ENCODE peak calls at places on chromosomes 1 and 21, in six cellular contexts. U is DMS153; P is NCI-H226; G is stimulated activated effector memory CD8-positive, alpha-beta T cell treated with anti-CD3 and anti-CD28 coated beads, Interleukin-12 subunit alpha, Interleukin-12 subunit beta, amount 100 ng/mL, for 72 hours; K is NCI-H1092; J is mesendoderm. B is an unnamed sample.

GRCh38 chr21:27820342-27820741 is 853.5 kb upstream of the ADAMTS5 start:
- DNase-seq in U (no peak), P (no peak), G (no peak), K (no peak), J (no peak), B (no peak)

GRCh38 chr1:173297798-173298391 is 90.8 kb upstream of the TNFSF4 start:
- DNase-seq in U (no peak), P (no peak), G (peak), K (no peak), J (no peak), B (no peak)

GRCh38 chr1:85681087-85681486 is 27.1 kb downstream of the ZNHIT6 start:
- DNase-seq in U (no peak), P (no peak), G (no peak), K (no peak), J (no peak), B (no peak)

GRCh38 chr1:12434174-12434573 is 183.8 kb downstream of the DHRS3 start:
- DNase-seq in U (no peak), P (peak), G (peak), K (no peak), J (peak), B (no peak)

GRCh38 chr1:119003413-119004128 is 15.4 kb upstream of the TBX15 start:
- DNase-seq in U (no peak), P (no peak), G (no peak), K (no peak), J (peak), B (no peak)

GRCh38 chr1:115237507-115237906 is 100.5 kb downstream of the NGF start:
- DNase-seq in U (no peak), P (no peak), G (no peak), K (no peak), J (no peak), B (no peak)

GRCh38 chr1:12161662-12162458 is 4.9 kb upstream of the TNFRSF1B start:
- DNase-seq in U (peak), P (peak), G (peak), K (no peak), J (peak), B (no peak)

GRCh38 chr1:223147858-223148257 is 4.8 kb upstream of the TLR5 start:
- DNase-seq in U (no peak), P (no peak), G (no peak), K (no peak), J (no peak), B (no peak)

GRCh38 chr1:207321790-207322530 is 482 bp downstream of the CD55 start:
- DNase-seq in U (no peak), P (no peak), G (no peak), K (no peak), J (peak), B (no peak)

GRCh38 chr1:145845144-145845513 is 301 bp upstream of the NUDT17 start:
- DNase-seq in U (no peak), P (no peak), G (no peak), K (no peak), J (no peak), B (no peak)

GRCh38 chr1:152013664-152014237 is 20.1 kb upstream of the S100A10 start:
- DNase-seq in U (no peak), P (peak), G (no peak), K (no peak), J (peak), B (no peak)

GRCh38 chr1:89553195-89553584 is 28.6 kb downstream of the LRRC8B start:
- DNase-seq in U (peak), P (no peak), G (no peak), K (peak), J (no peak), B (no peak)

GRCh38 chr1:174023438-174023837 is 1.3 kb upstream of the RC3H1 start:
- DNase-seq in U (peak), P (peak), G (no peak), K (no peak), J (peak), B (no peak)

GRCh38 chr1:21232044-21232443 is 55.3 kb upstream of the EIF4G3 start:
- DNase-seq in U (peak), P (no peak), G (no peak), K (peak), J (peak), B (no peak)

GRCh38 chr1:22808186-22808845 is 97.7 kb downstream of the EPHB2 start:
- DNase-seq in U (no peak), P (peak), G (no peak), K (no peak), J (no peak), B (no peak)

GRCh38 chr1:204685236-204686006 is at the start of gene LRRN2:
- DNase-seq in U (no peak), P (peak), G (no peak), K (peak), J (peak), B (no peak)

GRCh38 chr21:16589046-16589445 is 859.3 kb downstream of the USP25 start:
- DNase-seq in U (no peak), P (no peak), G (no peak), K (no peak), J (no peak), B (no peak)

GRCh38 chr1:77273891-77274290 is 7.9 kb upstream of the AK5 start:
- DNase-seq in U (no peak), P (no peak), G (no peak), K (no peak), J (no peak), B (no peak)

GRCh38 chr1:25486602-25487001 is 55.9 kb downstream of the MACO1 start:
- DNase-seq in U (no peak), P (no peak), G (peak), K (no peak), J (peak), B (no peak)

GRCh38 chr21:41251961-41252642 is 64.5 kb upstream of the FAM3B start:
- DNase-seq in U (no peak), P (peak), G (no peak), K (no peak), J (no peak), B (no peak)

GRCh38 chr1:15062479-15063099 is 91.0 kb upstream of the TMEM51 start:
- DNase-seq in U (no peak), P (no peak), G (no peak), K (no peak), J (peak), B (no peak)

GRCh38 chr1:77398115-77398514 is 116.3 kb downstream of the AK5 start:
- DNase-seq in U (no peak), P (no peak), G (no peak), K (no peak), J (no peak), B (no peak)

GRCh38 chr1:31164291-31164690 is 75.4 kb downstream of the NKAIN1 start:
- DNase-seq in U (no peak), P (no peak), G (no peak), K (no peak), J (no peak), B (no peak)

GRCh38 chr1:234162661-234163060 is 210.6 kb upstream of the COA6 start:
- DNase-seq in U (no peak), P (no peak), G (no peak), K (no peak), J (peak), B (no peak)

GRCh38 chr1:55707196-55707595 is 492.0 kb upstream of the USP24 start:
- DNase-seq in U (no peak), P (no peak), G (no peak), K (no peak), J (no peak), B (no peak)

GRCh38 chr1:221945669-221946068 is 203.8 kb upstream of the DUSP10 start:
- DNase-seq in U (no peak), P (no peak), G (no peak), K (no peak), J (no peak), B (no peak)

GRCh38 chr1:160261878-160262794 is at the start of gene DCAF8:
- DNase-seq in U (peak), P (peak), G (peak), K (peak), J (peak), B (peak)

GRCh38 chr1:170162385-170163226 is 16.8 kb downstream of the NTMT2 start:
- DNase-seq in U (no peak), P (peak), G (no peak), K (no peak), J (peak), B (no peak)

GRCh38 chr1:54850082-54850730 is 36.8 kb downstream of the DHCR24 start:
- DNase-seq in U (no peak), P (no peak), G (no peak), K (no peak), J (no peak), B (no peak)

GRCh38 chr1:83860506-83861221 is 138.3 kb downstream of the TTLL7 start:
- DNase-seq in U (peak), P (no peak), G (peak), K (peak), J (peak), B (peak)

GRCh38 chr1:162210171-162210570 is 140.7 kb downstream of the NOS1AP start:
- DNase-seq in U (no peak), P (no peak), G (no peak), K (no peak), J (no peak), B (no peak)

GRCh38 chr1:12619396-12620141 is 1.6 kb upstream of the DHRS3 start:
- DNase-seq in U (peak), P (peak), G (peak), K (peak), J (peak), B (no peak)

GRCh38 chr21:22791986-22792560 is 1793.9 kb downstream of the NCAM2 start:
- DNase-seq in U (no peak), P (peak), G (no peak), K (peak), J (peak), B (no peak)

GRCh38 chr1:76038306-76039004 is 36.1 kb upstream of the ST6GALNAC3 start:
- DNase-seq in U (no peak), P (peak), G (no peak), K (no peak), J (peak), B (no peak)

GRCh38 chr1:89363196-89363595 is 663 bp upstream of the GBP6 start:
- DNase-seq in U (no peak), P (no peak), G (no peak), K (no peak), J (no peak), B (no peak)

GRCh38 chr1:178810585-178810984 is 60.3 kb downstream of the ANGPTL1 start:
- DNase-seq in U (no peak), P (no peak), G (no peak), K (no peak), J (no peak), B (no peak)

GRCh38 chr1:100523038-100523649 is 14.8 kb upstream of the GPR88 start:
- DNase-seq in U (no peak), P (no peak), G (no peak), K (no peak), J (no peak), B (no peak)

B was measured in mesenteric fat pad.